ENCODE peak calls at places on chromosomes 4 and X, in seven cellular contexts. Z is myocyte; A is cardiac fibroblast; S is midbrain; E is CD4-positive, alpha-beta T cell; G is NCI-H1092 treated with DMSO at 0.1 percent for 48 hours; W is EH. X is an unnamed sample.

GRCh38 chr4:97720869-97721432 is 422.3 kb downstream of the STPG2 start:
- DNase-seq in G (peak), W (peak), Z (peak), S (peak), E (no peak), A (peak), X (no peak)

GRCh38 chr4:128879971-128880370 is 70.5 kb downstream of the JADE1 start:
- DNase-seq in G (no peak), Z (no peak), E (no peak), W (no peak), S (no peak), A (no peak), X (no peak)

GRCh38 chr4:72449705-72450104 is 119.3 kb downstream of the ADAMTS3 start:
- DNase-seq in W (peak), G (no peak), E (no peak), S (no peak), A (no peak), Z (no peak), X (no peak)

GRCh38 chrX:40727599-40728252 is 7.6 kb downstream of the MED14 start:
- DNase-seq in G (no peak), E (no peak), S (no peak), A (no peak), Z (peak), W (no peak), X (no peak)

GRCh38 chr4:7200801-7201200 is 8.5 kb downstream of the SORCS2 start:
- DNase-seq in A (no peak), G (no peak), E (no peak), S (no peak), W (no peak), Z (no peak), X (no peak)

GRCh38 chr4:77308843-77309242 is 151.8 kb downstream of the CCNG2 start:
- DNase-seq in A (peak), G (peak), W (peak), Z (peak), S (no peak), E (no peak), X (no peak)

GRCh38 chrX:26922278-26922677 is 540.9 kb downstream of the PPP4R3C start:
- DNase-seq in G (no peak), E (no peak), Z (peak), W (no peak), S (no peak), A (peak), X (no peak)

GRCh38 chrX:13430136-13430827 is 110.4 kb upstream of the ATXN3L start:
- DNase-seq in G (no peak), W (peak), Z (peak), S (no peak), E (no peak), A (no peak), X (no peak)

GRCh38 chrX:13357925-13358324 is 38.1 kb upstream of the ATXN3L start:
- DNase-seq in Z (peak), E (no peak), S (no peak), A (peak), W (peak), G (no peak), X (no peak)

GRCh38 chrX:110532527-110532926 is 173.9 kb downstream of the RTL9 start:
- DNase-seq in Z (no peak), A (no peak), W (no peak), G (no peak), S (no peak), E (no peak), X (no peak)

GRCh38 chrX:40095588-40096394 is 2.0 kb downstream of the BCOR start:
- DNase-seq in G (no peak), E (no peak), A (peak), W (peak), S (no peak), Z (peak), X (no peak)

GRCh38 chr4:76546282-76547166 is 111.5 kb downstream of the SHROOM3 start:
- DNase-seq in Z (peak), S (no peak), E (no peak), W (peak), A (peak), G (no peak), X (peak)

GRCh38 chr4:147829401-147830101 is 97.7 kb downstream of the ARHGAP10 start:
- DNase-seq in E (no peak), W (peak), S (no peak), Z (peak), G (no peak), A (peak), X (no peak)

X was measured in astrocyte of the cerebellum.